ENCODE peak calls at places on chromosomes 4 and X, in five cellular contexts. Q is astrocyte, B is RWPE2, D is type B pancreatic cell, Z is endodermal cell. E is an unnamed sample.

GRCh38 chr4:48635310-48635709 is 144.8 kb downstream of the FRYL start:
- DNase-seq in Z (no peak), Q (peak; percentile 53), D (no peak), B (no peak), E (peak; percentile 4)

GRCh38 chr4:75429208-75429607 is 85.0 kb downstream of the RCHY1 start:
- DNase-seq in B (no peak), D (no peak), Z (no peak), Q (no peak), E (no peak)

GRCh38 chr4:42995343-42995944 is 102.9 kb downstream of the GRXCR1 start:
- DNase-seq in B (no peak), D (no peak), Z (no peak), Q (peak; percentile 15), E (peak; percentile 66)

GRCh38 chrX:39988496-39988895 is 109.3 kb downstream of the BCOR start:
- DNase-seq in D (no peak), Q (no peak), B (no peak), Z (no peak), E (no peak)

GRCh38 chr4:127313767-127314166 is 319.0 kb upstream of the INTU start:
- DNase-seq in Q (no peak), D (no peak), B (no peak), Z (no peak), E (no peak)

GRCh38 chr4:144705861-144706590 is 60.1 kb downstream of the HHIP start:
- DNase-seq in D (no peak), B (no peak), Z (no peak), Q (no peak), E (peak; percentile 15)

GRCh38 chrX:9635368-9635767 is 130.3 kb downstream of the GPR143 start:
- DNase-seq in Q (no peak), B (no peak), D (no peak), Z (no peak), E (no peak)

GRCh38 chrX:119736206-119736764 is 22.1 kb upstream of the SOWAHD start:
- DNase-seq in Z (no peak), D (no peak), Q (no peak), B (no peak), E (peak; percentile 17)

GRCh38 chrX:139203681-139204575 is 326.6 kb upstream of the F9 start:
- DNase-seq in D (peak; percentile 74), B (no peak), Q (no peak), Z (peak; percentile 70), E (peak; percentile 20)

GRCh38 chr4:123600921-123601904 is 204.6 kb downstream of the SPRY1 start:
- DNase-seq in Q (no peak), Z (no peak), B (no peak), D (no peak), E (no peak)

GRCh38 chr4:89949782-89950387 is 55.2 kb downstream of the MMRN1 start:
- DNase-seq in B (no peak), D (no peak), Q (no peak), Z (no peak), E (peak; percentile 21)

GRCh38 chrX:120136128-120136527 is 20.4 kb upstream of the RHOXF1 start:
- DNase-seq in D (no peak), B (no peak), Q (no peak), Z (no peak), E (no peak)

GRCh38 chr4:165502919-165503907 is 124.4 kb downstream of the CPE start:
- DNase-seq in B (no peak), Q (peak; percentile 52), Z (no peak), D (no peak), E (peak; percentile 44)

GRCh38 chr4:128649575-128650205 is 159.8 kb upstream of the JADE1 start:
- DNase-seq in Z (no peak), D (no peak), Q (peak; percentile 61), B (no peak), E (no peak)

GRCh38 chr4:137909910-137910309 is 332.2 kb downstream of the SLC7A11 start:
- DNase-seq in B (no peak), Q (no peak), Z (peak; percentile 53), D (no peak), E (peak; percentile 53)

GRCh38 chrX:3184176-3184930 is 143.1 kb downstream of the ARSF start:
- DNase-seq in Q (peak; percentile 93), B (no peak), Z (no peak), D (no peak), E (peak; percentile 28)

GRCh38 chr4:99816611-99817309 is at the start of gene DAPP1:
- DNase-seq in B (peak; percentile 94), Q (no peak), Z (peak; percentile 51), D (no peak), E (peak; percentile 92)

GRCh38 chr4:76211769-76212168 is 1.9 kb downstream of the SCARB2 start:
- DNase-seq in Q (no peak), D (no peak), Z (no peak), B (no peak), E (no peak)

GRCh38 chrX:15834827-15835595 is 19.6 kb downstream of the AP1S2 start:
- DNase-seq in Z (no peak), Q (peak; percentile 47), B (no peak), D (no peak), E (no peak)

GRCh38 chr4:37604464-37604863 is 81.7 kb downstream of the RELL1 start:
- DNase-seq in D (no peak), Q (peak; percentile 50), Z (no peak), B (no peak), E (peak; percentile 18)

DNA sequence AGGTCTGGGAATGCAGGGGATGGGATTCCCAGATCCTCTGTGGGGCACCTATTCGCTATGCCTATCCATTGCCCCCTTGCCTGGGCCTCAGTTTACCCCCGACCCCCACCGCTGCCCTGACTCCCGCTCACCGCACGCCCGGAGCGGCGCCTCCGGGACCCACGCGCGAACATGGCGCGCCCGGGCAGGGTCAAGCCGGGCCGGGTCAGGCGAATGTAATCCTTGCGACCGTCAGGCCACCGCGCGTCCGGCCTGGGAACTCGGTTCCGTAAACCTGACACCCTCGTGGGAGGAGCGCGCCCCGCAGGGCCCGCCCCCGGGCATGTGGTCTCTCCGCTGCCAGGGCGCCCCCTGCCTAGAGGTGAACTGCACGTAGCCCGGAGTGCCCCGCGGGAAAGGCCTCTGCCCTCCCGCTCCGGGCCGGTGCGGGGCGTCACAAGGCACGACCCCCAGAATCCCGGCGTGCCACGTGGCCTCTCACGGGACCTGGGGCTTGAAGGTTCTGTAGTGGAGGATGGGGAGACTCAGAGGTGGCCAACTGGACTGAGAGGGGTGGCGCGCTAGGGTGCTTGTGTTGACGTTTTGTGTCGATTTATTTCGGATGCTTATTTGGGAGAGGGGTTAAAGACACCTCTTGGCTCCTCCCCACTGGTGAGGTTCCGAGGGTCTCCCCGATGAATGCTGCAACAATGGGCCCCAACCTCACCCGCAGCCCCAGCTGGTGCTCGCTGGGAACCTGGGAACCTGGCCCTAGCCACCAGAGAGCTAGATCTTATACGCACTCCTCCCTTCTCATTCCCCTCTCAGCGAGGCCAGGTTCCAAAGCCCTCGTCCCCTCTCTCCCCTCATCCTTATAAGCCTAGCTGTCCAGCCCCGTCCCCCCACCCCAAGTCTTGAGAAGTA is at the start of gene PRICKLE3:
- DNase-seq in Z (peak; percentile 93), D (no peak), Q (no peak), B (no peak), E (peak; percentile 70)
- TF ChIP-seq CTCF in Z (peak; percentile 65), D (peak; percentile 33), Q (no peak), B (peak; percentile 57), E (peak; percentile 12)

DNA sequence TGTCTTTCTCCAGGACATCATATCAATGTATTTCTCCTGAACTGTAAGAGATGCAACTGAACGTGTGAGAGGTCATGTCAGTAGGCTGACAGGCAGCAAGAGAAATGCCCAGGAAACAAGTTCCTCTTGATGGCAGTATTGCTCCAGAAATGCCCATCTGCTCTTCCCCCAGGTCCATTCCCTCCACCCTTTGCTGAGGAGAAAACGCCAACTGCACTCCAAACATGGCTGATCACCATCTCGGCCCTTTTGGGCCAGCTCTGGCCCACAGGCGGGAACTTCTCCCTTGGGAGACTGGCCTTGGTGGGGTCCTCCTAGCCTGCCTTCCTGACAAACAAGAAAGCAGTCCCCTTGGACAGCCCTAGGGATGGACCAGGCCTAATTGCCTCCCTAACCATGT is 276.5 kb upstream of the AGTR2 start:
- DNase-seq in Q (peak; percentile 3), Z (no peak), B (no peak), D (peak; percentile 37), E (peak; percentile 43)
- TF ChIP-seq CTCF in Q (no peak), Z (peak; percentile 63), B (no peak), D (no peak), E (peak; percentile 36)

GRCh38 chr4:7023901-7024300 is 19.3 kb upstream of the TADA2B start:
- DNase-seq in D (no peak), B (no peak), Z (no peak), Q (no peak), E (no peak)
- TF ChIP-seq CTCF in D (no peak), B (no peak), Z (no peak), Q (no peak), E (no peak)

GRCh38 chrX:24672701-24673190 is 21.0 kb upstream of the POLA1 start:
- DNase-seq in D (no peak), Z (peak; percentile 60), Q (no peak), B (no peak), E (no peak)

GRCh38 chrX:24673424-24673823 is 20.3 kb upstream of the POLA1 start:
- DNase-seq in B (no peak), D (no peak), Z (no peak), Q (no peak), E (no peak)

GRCh38 chrX:24676403-24677024 is 17.2 kb upstream of the POLA1 start:
- DNase-seq in Z (peak; percentile 60), B (no peak), Q (no peak), D (no peak), E (peak; percentile 37)
- TF ChIP-seq CTCF in Z (peak; percentile 84), B (peak; percentile 51), Q (peak; percentile 33), D (peak; percentile 85), E (peak; percentile 40)

DNA sequence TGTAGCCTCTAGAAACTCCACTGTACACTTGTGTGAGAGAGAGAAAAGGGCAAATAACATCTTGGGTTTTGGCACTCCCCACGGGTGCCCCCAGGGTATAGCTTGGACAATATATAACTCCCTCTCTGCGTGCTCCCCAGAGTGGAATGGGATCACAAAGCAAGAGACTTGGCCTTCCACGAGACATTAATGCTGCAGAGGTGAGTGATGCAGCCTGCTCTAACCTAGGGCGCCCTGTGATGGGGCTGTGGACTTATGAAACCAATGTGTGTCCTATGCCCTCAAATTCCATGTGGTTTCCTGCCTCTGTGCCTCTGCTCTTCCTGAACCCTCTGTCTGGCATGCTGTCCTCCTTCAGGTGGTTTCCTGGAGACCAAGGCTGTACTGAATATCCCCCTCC is 22.0 kb upstream of the FAM9C start:
- DNase-seq in D (no peak), B (no peak), Q (no peak), Z (no peak), E (no peak)
- TF ChIP-seq CTCF in D (no peak), B (no peak), Q (no peak), Z (no peak), E (no peak)

GRCh38 chrX:17560385-17560784 is 176.9 kb upstream of the SCML1 start:
- DNase-seq in D (no peak), Q (no peak), B (no peak), Z (no peak), E (no peak)
- TF ChIP-seq CTCF in D (no peak), Q (no peak), B (no peak), Z (no peak), E (no peak)

GRCh38 chr4:154415313-154415712 is 76.3 kb downstream of the DCHS2 start:
- DNase-seq in Q (no peak), D (no peak), Z (peak; percentile 55), B (no peak), E (no peak)

GRCh38 chr4:154421618-154422017 is 70.0 kb downstream of the DCHS2 start:
- DNase-seq in B (no peak), Z (no peak), D (no peak), Q (no peak), E (no peak)

GRCh38 chr4:154417358-154417673 is 74.3 kb downstream of the DCHS2 start:
- DNase-seq in B (no peak), Z (no peak), Q (no peak), D (no peak), E (no peak)

GRCh38 chr4:154414796-154415195 is 76.8 kb downstream of the DCHS2 start:
- DNase-seq in Q (no peak), B (no peak), D (no peak), Z (no peak), E (no peak)

GRCh38 chr4:154416183-154416543 is 75.4 kb downstream of the DCHS2 start:
- DNase-seq in D (no peak), B (no peak), Z (peak; percentile 86), Q (no peak), E (peak; percentile 36)
- TF ChIP-seq CTCF in D (peak; percentile 37), B (no peak), Z (peak; percentile 57), Q (no peak), E (no peak)